ENCODE peak calls at places on chromosomes 16 and 17, in five cellular contexts. One of them, this sample, is unnamed.

GRCh38 chr17:16304832-16305231 is 48.4 kb downstream of the CENPV start:
- DNase-seq in psoas muscle: no peak
- DNase-seq in fibroblast of the aortic adventitia: peak; percentile 15
- DNase-seq in breast epithelium: no peak
- DNase-seq in neural progenitor cell: peak; percentile 52
- DNase-seq in this sample: peak; percentile 12

GRCh38 chr16:60073376-60073775 is 1339.3 kb upstream of the GOT2 start:
- DNase-seq in fibroblast of the aortic adventitia: no peak
- DNase-seq in neural progenitor cell: no peak
- DNase-seq in breast epithelium: no peak
- DNase-seq in psoas muscle: no peak
- DNase-seq in this sample: no peak

GRCh38 chr17:62650587-62650986 is 23.1 kb downstream of the MRC2 start:
- DNase-seq in breast epithelium: no peak
- DNase-seq in fibroblast of the aortic adventitia: no peak
- DNase-seq in neural progenitor cell: no peak
- DNase-seq in psoas muscle: no peak
- DNase-seq in this sample: no peak

GRCh38 chr16:63005356-63005755 is 969.1 kb upstream of the CDH8 start:
- DNase-seq in neural progenitor cell: no peak
- DNase-seq in breast epithelium: no peak
- DNase-seq in psoas muscle: no peak
- DNase-seq in fibroblast of the aortic adventitia: no peak
- DNase-seq in this sample: peak; percentile 58

GRCh38 chr17:72444517-72445054 is 323.8 kb downstream of the SOX9 start:
- DNase-seq in neural progenitor cell: no peak
- DNase-seq in breast epithelium: no peak
- DNase-seq in fibroblast of the aortic adventitia: no peak
- DNase-seq in psoas muscle: no peak
- DNase-seq in this sample: no peak

GRCh38 chr16:68951991-68952877 is 108.9 kb downstream of the TANGO6 start:
- DNase-seq in fibroblast of the aortic adventitia: peak; percentile 33
- DNase-seq in neural progenitor cell: no peak
- DNase-seq in breast epithelium: no peak
- DNase-seq in psoas muscle: no peak
- DNase-seq in this sample: no peak

GRCh38 chr17:80426671-80427326 is 11.8 kb downstream of the ENDOV start:
- DNase-seq in breast epithelium: peak; percentile 37
- DNase-seq in fibroblast of the aortic adventitia: peak; percentile 58
- DNase-seq in psoas muscle: peak; percentile 90
- DNase-seq in neural progenitor cell: peak; percentile 91
- DNase-seq in this sample: peak; percentile 85

GRCh38 chr17:67477687-67478086 is 100.6 kb downstream of the PITPNC1 start:
- DNase-seq in fibroblast of the aortic adventitia: peak; percentile 66
- DNase-seq in breast epithelium: no peak
- DNase-seq in psoas muscle: no peak
- DNase-seq in neural progenitor cell: no peak
- DNase-seq in this sample: no peak

GRCh38 chr16:27851586-27851985 is 211.9 kb downstream of the GSG1L start:
- DNase-seq in fibroblast of the aortic adventitia: no peak
- DNase-seq in neural progenitor cell: no peak
- DNase-seq in breast epithelium: no peak
- DNase-seq in psoas muscle: peak; percentile 24
- DNase-seq in this sample: no peak

GRCh38 chr17:81870978-81871386 is at the start of gene ARHGDIA:
- DNase-seq in psoas muscle: no peak
- DNase-seq in fibroblast of the aortic adventitia: no peak
- DNase-seq in breast epithelium: no peak
- DNase-seq in neural progenitor cell: peak; percentile 93
- DNase-seq in this sample: no peak

GRCh38 chr16:54204756-54205155 is 81.8 kb downstream of the IRX3 start:
- DNase-seq in breast epithelium: peak; percentile 34
- DNase-seq in psoas muscle: no peak
- DNase-seq in neural progenitor cell: no peak
- DNase-seq in fibroblast of the aortic adventitia: no peak
- DNase-seq in this sample: no peak

GRCh38 chr17:81160306-81160705 is 5.0 kb upstream of the PVALEF start:
- DNase-seq in fibroblast of the aortic adventitia: no peak
- DNase-seq in neural progenitor cell: no peak
- DNase-seq in psoas muscle: peak; percentile 74
- DNase-seq in breast epithelium: no peak
- DNase-seq in this sample: no peak

GRCh38 chr16:23634461-23635036 is 6.6 kb downstream of the PALB2 start:
- DNase-seq in psoas muscle: no peak
- DNase-seq in neural progenitor cell: no peak
- DNase-seq in breast epithelium: no peak
- DNase-seq in fibroblast of the aortic adventitia: no peak
- DNase-seq in this sample: no peak

GRCh38 chr17:45270828-45271418 is 9.0 kb upstream of the SPATA32 start:
- DNase-seq in fibroblast of the aortic adventitia: no peak
- DNase-seq in psoas muscle: peak; percentile 55
- DNase-seq in breast epithelium: no peak
- DNase-seq in neural progenitor cell: peak; percentile 71
- DNase-seq in this sample: peak; percentile 69

GRCh38 chr17:17119106-17119505 is 76.8 kb downstream of the MPRIP start:
- DNase-seq in fibroblast of the aortic adventitia: no peak
- DNase-seq in psoas muscle: peak; percentile 52
- DNase-seq in neural progenitor cell: no peak
- DNase-seq in breast epithelium: no peak
- DNase-seq in this sample: no peak

GRCh38 chr17:1054656-1055055 is 57.7 kb downstream of the TIMM22 start:
- DNase-seq in neural progenitor cell: no peak
- DNase-seq in breast epithelium: no peak
- DNase-seq in fibroblast of the aortic adventitia: no peak
- DNase-seq in psoas muscle: peak; percentile 18
- DNase-seq in this sample: no peak

GRCh38 chr17:74280093-74280513 is 6.1 kb downstream of the DNAI2 start:
- DNase-seq in neural progenitor cell: no peak
- DNase-seq in fibroblast of the aortic adventitia: no peak
- DNase-seq in psoas muscle: no peak
- DNase-seq in breast epithelium: no peak
- DNase-seq in this sample: no peak

GRCh38 chr16:66894948-66895696 is 14.8 kb downstream of the PDP2 start:
- DNase-seq in fibroblast of the aortic adventitia: peak; percentile 83
- DNase-seq in psoas muscle: peak; percentile 78
- DNase-seq in neural progenitor cell: peak; percentile 79
- DNase-seq in breast epithelium: peak; percentile 40
- DNase-seq in this sample: peak; percentile 81

GRCh38 chr17:77320046-77320445 is 179.3 kb downstream of the SEC14L1 start:
- DNase-seq in neural progenitor cell: no peak
- DNase-seq in fibroblast of the aortic adventitia: peak; percentile 85
- DNase-seq in psoas muscle: no peak
- DNase-seq in breast epithelium: no peak
- DNase-seq in this sample: no peak

GRCh38 chr16:67666032-67666537 is 465 bp downstream of the ENKD1 start:
- DNase-seq in neural progenitor cell: peak; percentile 79
- DNase-seq in psoas muscle: peak; percentile 72
- DNase-seq in fibroblast of the aortic adventitia: no peak
- DNase-seq in breast epithelium: no peak
- DNase-seq in this sample: peak; percentile 59

GRCh38 chr16:67260426-67261063 is 11.8 kb downstream of the SLC9A5 start:
- DNase-seq in neural progenitor cell: peak; percentile 64
- DNase-seq in fibroblast of the aortic adventitia: peak; percentile 81
- DNase-seq in psoas muscle: peak; percentile 75
- DNase-seq in breast epithelium: no peak
- DNase-seq in this sample: peak; percentile 62

GRCh38 chr17:76579281-76579680 is 6.4 kb downstream of the ST6GALNAC2 start:
- DNase-seq in psoas muscle: no peak
- DNase-seq in fibroblast of the aortic adventitia: no peak
- DNase-seq in neural progenitor cell: no peak
- DNase-seq in breast epithelium: no peak
- DNase-seq in this sample: no peak

GRCh38 chr16:80200079-80200478 is 340.7 kb upstream of the DYNLRB2 start:
- DNase-seq in neural progenitor cell: no peak
- DNase-seq in fibroblast of the aortic adventitia: peak; percentile 10
- DNase-seq in breast epithelium: no peak
- DNase-seq in psoas muscle: no peak
- DNase-seq in this sample: no peak

GRCh38 chr16:69111831-69112230 is 6.4 kb downstream of the HAS3 start:
- DNase-seq in breast epithelium: no peak
- DNase-seq in fibroblast of the aortic adventitia: no peak
- DNase-seq in psoas muscle: no peak
- DNase-seq in neural progenitor cell: no peak
- DNase-seq in this sample: no peak

GRCh38 chr16:49763826-49764225 is 92.1 kb downstream of the ZNF423 start:
- DNase-seq in fibroblast of the aortic adventitia: no peak
- DNase-seq in neural progenitor cell: no peak
- DNase-seq in breast epithelium: no peak
- DNase-seq in psoas muscle: no peak
- DNase-seq in this sample: no peak

GRCh38 chr17:17792551-17793377 is 44.0 kb downstream of the SREBF1 start:
- DNase-seq in fibroblast of the aortic adventitia: peak; percentile 60
- DNase-seq in neural progenitor cell: peak; percentile 64
- DNase-seq in breast epithelium: no peak
- DNase-seq in psoas muscle: no peak
- DNase-seq in this sample: no peak

GRCh38 chr17:33013596-33014375 is 22.1 kb downstream of the SPACA3 start:
- DNase-seq in neural progenitor cell: no peak
- DNase-seq in psoas muscle: no peak
- DNase-seq in fibroblast of the aortic adventitia: no peak
- DNase-seq in breast epithelium: no peak
- DNase-seq in this sample: no peak

GRCh38 chr17:82962163-82962720 is 117.2 kb upstream of the METRNL start:
- DNase-seq in fibroblast of the aortic adventitia: peak; percentile 38
- DNase-seq in psoas muscle: peak; percentile 46
- DNase-seq in neural progenitor cell: no peak
- DNase-seq in breast epithelium: no peak
- DNase-seq in this sample: no peak

GRCh38 chr17:33234233-33234632 is 58.9 kb downstream of the ASIC2 start:
- DNase-seq in psoas muscle: no peak
- DNase-seq in neural progenitor cell: no peak
- DNase-seq in fibroblast of the aortic adventitia: no peak
- DNase-seq in breast epithelium: no peak
- DNase-seq in this sample: no peak

GRCh38 chr16:47063011-47063724 is 80.6 kb downstream of the NETO2 start:
- DNase-seq in psoas muscle: no peak
- DNase-seq in breast epithelium: no peak
- DNase-seq in fibroblast of the aortic adventitia: no peak
- DNase-seq in neural progenitor cell: no peak
- DNase-seq in this sample: no peak

GRCh38 chr16:19132898-19133297 is 19.1 kb downstream of the ITPRIPL2 start:
- DNase-seq in fibroblast of the aortic adventitia: no peak
- DNase-seq in psoas muscle: no peak
- DNase-seq in neural progenitor cell: no peak
- DNase-seq in breast epithelium: no peak
- DNase-seq in this sample: no peak

GRCh38 chr17:78986048-78986648 is 6.4 kb upstream of the LGALS3BP start:
- DNase-seq in neural progenitor cell: no peak
- DNase-seq in psoas muscle: peak; percentile 57
- DNase-seq in breast epithelium: no peak
- DNase-seq in fibroblast of the aortic adventitia: peak; percentile 70
- DNase-seq in this sample: no peak
- H3K4me3 ChIP-seq in neural progenitor cell: no peak overlapping the region
- H3K4me3 ChIP-seq in psoas muscle: peak overlapping the region; percentile 64
- H3K4me3 ChIP-seq in breast epithelium: peak overlapping the region; percentile 39
- H3K4me3 ChIP-seq in fibroblast of the aortic adventitia: peak overlapping the region; percentile 57
- H3K4me3 ChIP-seq in this sample: peak overlapping the region; percentile 37

GRCh38 chr17:48547839-48548686 is 3.2 kb upstream of the HOXB2 start:
- DNase-seq in fibroblast of the aortic adventitia: peak; percentile 90
- DNase-seq in neural progenitor cell: peak; percentile 56
- DNase-seq in breast epithelium: no peak
- DNase-seq in psoas muscle: no peak
- DNase-seq in this sample: no peak
- H3K4me3 ChIP-seq in fibroblast of the aortic adventitia: peak overlapping the region; percentile 53
- H3K4me3 ChIP-seq in neural progenitor cell: no peak overlapping the region
- H3K4me3 ChIP-seq in breast epithelium: peak overlapping the region; percentile 49
- H3K4me3 ChIP-seq in psoas muscle: peak overlapping the region; percentile 44
- H3K4me3 ChIP-seq in this sample: no peak overlapping the region

GRCh38 chr17:56148333-56148732 is 4.9 kb upstream of the ANKFN1 start:
- DNase-seq in psoas muscle: no peak
- DNase-seq in breast epithelium: no peak
- DNase-seq in neural progenitor cell: no peak
- DNase-seq in fibroblast of the aortic adventitia: no peak
- DNase-seq in this sample: no peak
- H3K4me3 ChIP-seq in psoas muscle: no peak overlapping the region
- H3K4me3 ChIP-seq in breast epithelium: no peak overlapping the region
- H3K4me3 ChIP-seq in neural progenitor cell: no peak overlapping the region
- H3K4me3 ChIP-seq in fibroblast of the aortic adventitia: no peak overlapping the region
- H3K4me3 ChIP-seq in this sample: no peak overlapping the region

DNA sequence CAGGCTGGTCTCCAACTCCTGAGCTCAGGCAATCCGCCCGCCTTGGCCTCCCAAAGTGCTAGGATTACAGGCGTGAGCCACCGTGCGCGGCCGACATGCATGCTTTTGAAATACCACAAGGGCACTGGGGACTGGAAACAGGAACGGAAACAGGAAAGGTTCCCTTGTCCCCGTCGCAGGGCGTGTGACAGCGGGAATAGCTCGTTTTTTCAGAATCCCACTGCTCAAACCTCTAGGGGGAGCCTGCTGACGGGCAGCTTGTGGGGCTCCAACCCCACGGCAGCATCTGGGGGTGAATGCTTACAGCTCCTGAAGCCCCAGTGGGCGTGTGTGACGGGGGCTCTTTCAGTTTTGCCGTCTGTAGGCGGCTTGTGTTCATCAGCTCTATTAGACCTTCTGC is 18.8 kb upstream of the ASGR2 start:
- DNase-seq in fibroblast of the aortic adventitia: no peak
- DNase-seq in breast epithelium: no peak
- DNase-seq in neural progenitor cell: peak; percentile 79
- DNase-seq in psoas muscle: no peak
- DNase-seq in this sample: no peak
- H3K4me3 ChIP-seq in fibroblast of the aortic adventitia: no peak overlapping the region
- H3K4me3 ChIP-seq in breast epithelium: no peak overlapping the region
- H3K4me3 ChIP-seq in neural progenitor cell: peak overlapping the region; percentile 27
- H3K4me3 ChIP-seq in psoas muscle: no peak overlapping the region
- H3K4me3 ChIP-seq in this sample: no peak overlapping the region

DNA sequence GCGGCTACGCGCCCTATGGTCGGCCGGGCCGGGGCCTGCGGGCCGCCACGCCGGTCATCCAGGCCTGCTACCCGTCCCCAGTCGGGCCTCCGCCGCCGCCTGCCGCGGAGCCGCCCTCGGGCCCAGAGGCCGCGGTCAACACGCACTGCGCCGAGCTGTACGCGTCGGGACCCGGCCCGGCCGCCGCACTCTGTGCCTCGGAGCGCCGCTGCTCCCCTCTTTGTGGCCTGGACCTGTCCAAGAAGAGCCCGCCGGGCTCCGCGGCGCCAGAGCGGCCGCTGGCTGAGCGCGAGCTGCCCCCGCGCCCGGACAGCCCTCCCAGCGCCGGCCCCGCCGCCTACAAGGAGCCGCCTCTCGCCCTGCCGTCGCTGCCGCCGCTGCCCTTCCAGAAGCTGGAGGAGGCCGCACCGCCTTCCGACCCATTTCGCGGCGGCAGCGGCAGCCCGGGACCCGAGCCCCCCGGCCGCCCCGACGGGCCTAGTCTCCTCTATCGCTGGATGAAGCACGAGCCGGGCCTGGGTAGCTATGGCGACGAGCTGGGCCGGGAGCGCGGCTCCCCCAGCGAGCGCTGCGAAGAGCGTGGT is 2.3 kb downstream of the HIC1 start:
- DNase-seq in fibroblast of the aortic adventitia: no peak
- DNase-seq in breast epithelium: no peak
- DNase-seq in neural progenitor cell: peak; percentile 73
- DNase-seq in psoas muscle: no peak
- DNase-seq in this sample: no peak
- H3K4me3 ChIP-seq in fibroblast of the aortic adventitia: peak overlapping the region; percentile 72
- H3K4me3 ChIP-seq in breast epithelium: peak overlapping the region; percentile 70
- H3K4me3 ChIP-seq in neural progenitor cell: peak overlapping the region; percentile 34
- H3K4me3 ChIP-seq in psoas muscle: peak overlapping the region; percentile 74
- H3K4me3 ChIP-seq in this sample: no peak overlapping the region

This sample was measured in BE2C.